ENCODE peak calls at places on chromosomes 1 and 21, in five cellular contexts. Y is K562, A is H1, G is GM12878, Z is HepG2. J is an unnamed sample.

GRCh38 chr1:119646521-119647227 is 1.4 kb downstream of the ZNF697 start:
- DNase-seq in G (no peak), A (no peak), Y (peak; percentile 28), Z (no peak), J (no peak)

GRCh38 chr1:231584117-231584516 is 42.5 kb upstream of the DISC1 start:
- DNase-seq in A (no peak), G (no peak), Y (no peak), Z (peak; percentile 47), J (no peak)

GRCh38 chr1:193479187-193479586 is 292.8 kb upstream of the B3GALT2 start:
- DNase-seq in G (peak; percentile 81), Y (no peak), A (no peak), Z (no peak), J (no peak)

GRCh38 chr1:84780000-84780716 is 89.9 kb upstream of the SSX2IP start:
- DNase-seq in Z (no peak), Y (no peak), G (no peak), A (no peak), J (no peak)

GRCh38 chr1:45093334-45093733 is 81.3 kb downstream of the UROD start:
- DNase-seq in Z (no peak), G (no peak), A (no peak), Y (no peak), J (no peak)

GRCh38 chr1:241114699-241115233 is 242.2 kb downstream of the RGS7 start:
- DNase-seq in A (no peak), Z (no peak), Y (no peak), G (no peak), J (no peak)

GRCh38 chr1:187471555-187471954 is 642.8 kb downstream of the PLA2G4A start:
- DNase-seq in G (no peak), Z (no peak), A (no peak), Y (no peak), J (no peak)

GRCh38 chr21:31476551-31477120 is 132.6 kb upstream of the TIAM1 start:
- DNase-seq in A (no peak), Z (no peak), G (no peak), Y (no peak), J (no peak)

GRCh38 chr1:160675641-160676410 is 29.0 kb upstream of the SLAMF1 start:
- DNase-seq in G (peak; percentile 76), A (peak; percentile 43), Y (peak; percentile 45), Z (peak; percentile 30), J (peak; percentile 89)

GRCh38 chr1:33349081-33349759 is 28.3 kb upstream of the A3GALT2 start:
- DNase-seq in G (no peak), Z (no peak), A (no peak), Y (peak; percentile 77), J (peak; percentile 61)

GRCh38 chr1:172885976-172886375 is 164.8 kb downstream of the TNFSF18 start:
- DNase-seq in A (no peak), Y (no peak), Z (no peak), G (no peak), J (no peak)

GRCh38 chr1:165647517-165647916 is 16.5 kb downstream of the MGST3 start:
- DNase-seq in Z (no peak), A (no peak), G (no peak), Y (no peak), J (no peak)

GRCh38 chr1:201877877-201878339 is 10.8 kb upstream of the SHISA4 start:
- DNase-seq in Z (peak; percentile 40), Y (peak; percentile 55), A (no peak), G (no peak), J (peak; percentile 83)

GRCh38 chr1:59505596-59506028 is 208.7 kb downstream of the FGGY start:
- DNase-seq in Z (no peak), G (no peak), Y (no peak), A (no peak), J (no peak)

GRCh38 chr1:74699331-74699730 is 25.7 kb upstream of the ERICH3 start:
- DNase-seq in Z (no peak), A (no peak), Y (no peak), G (no peak), J (no peak)

GRCh38 chr1:37902983-37903382 is 43.6 kb upstream of the MTF1 start:
- DNase-seq in Z (no peak), G (no peak), A (no peak), Y (no peak), J (no peak)

GRCh38 chr1:36083635-36084501 is at the start of gene TEKT2:
- DNase-seq in Z (no peak), Y (no peak), A (no peak), G (no peak), J (peak; percentile 96)

GRCh38 chr21:42863504-42863870 is 15.9 kb downstream of the WDR4 start:
- DNase-seq in Z (no peak), A (no peak), G (no peak), Y (no peak), J (no peak)

GRCh38 chr21:42861311-42862122 is 17.8 kb downstream of the WDR4 start:
- DNase-seq in A (no peak), Z (no peak), Y (no peak), G (no peak), J (no peak)

GRCh38 chr21:42862123-42862475 is 17.2 kb downstream of the WDR4 start:
- DNase-seq in Y (no peak), A (no peak), G (no peak), Z (no peak), J (no peak)

GRCh38 chr21:42864286-42864685 is 15.1 kb downstream of the WDR4 start:
- DNase-seq in A (no peak), Z (no peak), G (no peak), Y (no peak), J (no peak)

GRCh38 chr21:42862774-42863503 is 16.4 kb downstream of the WDR4 start:
- DNase-seq in Y (no peak), A (no peak), G (no peak), Z (no peak), J (peak; percentile 37)
- TF ChIP-seq CTCF in Y (no peak), A (no peak), G (no peak), Z (no peak), J (no peak)

GRCh38 chr1:1899967-1900327 is 9.1 kb upstream of the GNB1 start:
- DNase-seq in Z (no peak), A (no peak), Y (no peak), G (no peak), J (no peak)
- H2AFZ ChIP-seq in Z (no peak overlapping the region), A (no peak overlapping the region), Y (no peak overlapping the region), G (no peak overlapping the region), J (no peak overlapping the region)

GRCh38 chr1:11412166-11412565 is 66.8 kb upstream of the DISP3 start:
- DNase-seq in A (no peak), Z (no peak), G (no peak), Y (no peak), J (no peak)

GRCh38 chr1:11407301-11407994 is 71.5 kb upstream of the DISP3 start:
- DNase-seq in Y (no peak), A (no peak), G (peak; percentile 19), Z (no peak), J (no peak)

GRCh38 chr1:11406845-11407244 is 72.1 kb upstream of the DISP3 start:
- DNase-seq in Z (no peak), A (no peak), Y (no peak), G (no peak), J (no peak)
- TF ChIP-seq CREB1 in Z (no peak), A (no peak), Y (no peak), G (no peak), J (no peak)

GRCh38 chr1:67700692-67701410 is 15.8 kb downstream of the GADD45A start:
- DNase-seq in A (peak; percentile 31), Z (peak; percentile 98), G (no peak), Y (peak; percentile 79), J (peak; percentile 81)
- TF ChIP-seq CTCF in A (peak; percentile 52), Z (peak; percentile 61), G (no peak), Y (peak; percentile 69), J (peak; percentile 29)

GRCh38 chr1:66840929-66841328 is 39.9 kb upstream of the INSL5 start:
- DNase-seq in Z (no peak), A (no peak), Y (no peak), G (no peak), J (no peak)
- H2AFZ ChIP-seq in Z (no peak overlapping the region), A (no peak overlapping the region), Y (peak overlapping the region; percentile 89), G (no peak overlapping the region), J (no peak overlapping the region)

GRCh38 chr1:155049651-155050559 is 1.2 kb upstream of the ADAM15 start:
- DNase-seq in A (no peak), Z (no peak), G (no peak), Y (no peak), J (no peak)
- TF ChIP-seq CREB1 in A (no peak), Z (no peak), G (no peak), Y (no peak), J (no peak)

DNA sequence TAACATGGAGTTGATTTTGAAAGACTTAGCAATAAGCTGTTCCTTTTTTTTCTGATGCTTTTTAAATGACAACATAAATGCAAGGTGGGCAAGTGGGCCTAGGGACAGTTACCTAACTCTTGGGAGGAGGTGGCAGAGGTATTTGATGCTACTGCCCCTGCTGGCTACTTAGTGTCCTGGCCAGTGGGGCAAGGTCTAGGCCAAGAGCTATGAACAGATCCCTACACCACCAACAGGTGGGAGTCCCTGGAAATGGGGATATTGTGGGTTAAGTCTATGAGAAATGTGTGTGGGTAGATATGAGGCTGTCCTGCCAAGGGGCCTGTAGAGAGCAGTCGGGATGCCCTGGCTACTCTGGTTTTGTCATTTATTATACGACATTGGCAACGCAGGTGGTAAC is 31.3 kb upstream of the B3GALT5 start:
- DNase-seq in Z (no peak), G (no peak), A (no peak), Y (peak; percentile 18), J (peak; percentile 67)
- TF ChIP-seq CTCF in Z (no peak), G (no peak), A (peak; percentile 69), Y (peak; percentile 29), J (peak; percentile 58)

GRCh38 chr1:76951185-76951584 is 83.9 kb downstream of the ST6GALNAC5 start:
- DNase-seq in Y (no peak), G (no peak), Z (peak; percentile 6), A (no peak), J (no peak)
- H2AFZ ChIP-seq in Y (no peak overlapping the region), G (no peak overlapping the region), Z (no peak overlapping the region), A (no peak overlapping the region), J (no peak overlapping the region)

GRCh38 chr1:27672750-27673112 is 739 bp upstream of the IFI6 start:
- DNase-seq in Y (no peak), Z (no peak), G (no peak), A (no peak), J (no peak)

GRCh38 chr1:27668808-27669723 is 2.9 kb downstream of the IFI6 start:
- DNase-seq in Z (no peak), Y (peak; percentile 83), G (no peak), A (no peak), J (peak; percentile 79)

GRCh38 chr1:27671964-27672749 is at the start of gene IFI6:
- DNase-seq in Z (peak; percentile 96), A (no peak), Y (peak; percentile 79), G (peak; percentile 86), J (peak; percentile 89)

GRCh38 chr1:27668121-27668807 is 3.7 kb downstream of the IFI6 start:
- DNase-seq in Z (no peak), G (no peak), Y (no peak), A (no peak), J (no peak)

GRCh38 chr1:27669876-27670275 is 2.1 kb downstream of the IFI6 start:
- DNase-seq in Z (no peak), Y (no peak), G (no peak), A (no peak), J (no peak)
- TF ChIP-seq CREB1 in Z (no peak), Y (no peak), G (no peak), A (no peak), J (no peak)

J was measured in GM23338.